ENCODE peak calls at places on chromosomes 7 and 10, in six cellular contexts. T, F, K, M, S and O are unnamed samples.
A peak's percentile ranks its signal among the peaks of the same experiment; 100 is the strongest.

GRCh38 chr10:132399117-132400035 is 2.4 kb downstream of the PWWP2B start:
- DNase-seq in T (no peak), F (no peak), K (no peak), M (no peak), S (peak; percentile 80), O (no peak)

GRCh38 chr7:97460433-97460832 is 271.5 kb upstream of the TAC1 start:
- DNase-seq in T (no peak), F (no peak), K (no peak), M (no peak), S (no peak), O (no peak)

GRCh38 chr10:125707852-125708468 is 11.5 kb upstream of the EDRF1 start:
- DNase-seq in T (no peak), F (no peak), K (peak; percentile 41), M (peak; percentile 54), S (no peak), O (no peak)

GRCh38 chr10:77478248-77478963 is 159.2 kb downstream of the KCNMA1 start:
- DNase-seq in T (no peak), F (peak; percentile 50), K (no peak), M (peak; percentile 92), S (no peak), O (no peak)

GRCh38 chr10:54434782-54435181 is 366.2 kb downstream of the PCDH15 start:
- DNase-seq in T (no peak), F (no peak), K (no peak), M (no peak), S (no peak), O (no peak)

GRCh38 chr7:128860158-128861073 is 2.2 kb upstream of the ATP6V1F start:
- DNase-seq in T (no peak), F (no peak), K (no peak), M (peak; percentile 73), S (no peak), O (no peak)

GRCh38 chr10:61108880-61109279 is 164.9 kb upstream of the RHOBTB1 start:
- DNase-seq in T (no peak), F (no peak), K (no peak), M (no peak), S (no peak), O (no peak)

GRCh38 chr10:18449631-18450030 is 201.8 kb downstream of the NSUN6 start:
- DNase-seq in T (no peak), F (no peak), K (no peak), M (no peak), S (no peak), O (no peak)

GRCh38 chr7:116801092-116801710 is 61.2 kb upstream of the CAPZA2 start:
- DNase-seq in T (no peak), F (no peak), K (peak; percentile 37), M (peak; percentile 89), S (no peak), O (no peak)

GRCh38 chr7:44282601-44283171 is 42.7 kb downstream of the CAMK2B start:
- DNase-seq in T (no peak), F (no peak), K (no peak), M (no peak), S (peak; percentile 3), O (peak; percentile 34)

GRCh38 chr10:52343439-52343838 is 29.4 kb downstream of the DKK1 start:
- DNase-seq in T (no peak), F (no peak), K (no peak), M (no peak), S (no peak), O (no peak)

GRCh38 chr7:103752995-103753394 is 236.5 kb downstream of the RELN start:
- DNase-seq in T (no peak), F (no peak), K (peak; percentile 8), M (peak; percentile 19), S (no peak), O (no peak)

GRCh38 chr10:103546401-103546800 is 52.9 kb downstream of the NEURL1 start:
- DNase-seq in T (no peak), F (no peak), K (no peak), M (no peak), S (no peak), O (peak; percentile 21)

GRCh38 chr7:136039577-136040345 is 62.6 kb upstream of the MTPN start:
- DNase-seq in T (no peak), F (no peak), K (no peak), M (no peak), S (no peak), O (no peak)

GRCh38 chr10:79347894-79348639 is 798 bp downstream of the PPIF start:
- DNase-seq in T (peak; percentile 68), F (no peak), K (peak; percentile 76), M (peak; percentile 83), S (peak; percentile 86), O (no peak)

GRCh38 chr10:43287056-43288007 is 20.5 kb upstream of the RASGEF1A start:
- DNase-seq in T (no peak), F (peak; percentile 90), K (no peak), M (peak; percentile 18), S (peak; percentile 65), O (no peak)

GRCh38 chr7:51731086-51731485 is 414.5 kb upstream of the COBL start:
- DNase-seq in T (no peak), F (no peak), K (no peak), M (no peak), S (no peak), O (no peak)

GRCh38 chr7:157008206-157009169 is 2.0 kb downstream of the MNX1 start:
- DNase-seq in T (no peak), F (no peak), K (no peak), M (no peak), S (no peak), O (no peak)
- H3K4me1 ChIP-seq in T (peaks cover 14% of the 10 kb centered on the region), F (peaks cover 15% of the 10 kb centered on the region), K (peaks cover 30% of the 10 kb centered on the region), M (no peaks in the 10 kb centered on the region), S (peaks cover 64% of the 10 kb centered on the region), O (peaks cover 3% of the 10 kb centered on the region)

GRCh38 chr7:151057038-151057736 is 510 bp downstream of the CDK5 start:
- DNase-seq in T (no peak), F (no peak), K (no peak), M (no peak), S (no peak), O (no peak)
- H3K4me1 ChIP-seq in T (peaks cover 41% of the 10 kb centered on the region), F (peaks cover 32% of the 10 kb centered on the region), K (peaks cover 32% of the 10 kb centered on the region), M (peaks cover 31% of the 10 kb centered on the region), S (peaks cover 42% of the 10 kb centered on the region), O (peaks cover 34% of the 10 kb centered on the region)

GRCh38 chr7:98573816-98574215 is 43.3 kb upstream of the NPTX2 start:
- DNase-seq in T (no peak), F (no peak), K (no peak), M (no peak), S (no peak), O (no peak)

GRCh38 chr7:98569606-98570337 is 47.3 kb upstream of the NPTX2 start:
- DNase-seq in T (no peak), F (no peak), K (no peak), M (no peak), S (peak; percentile 9), O (no peak)

GRCh38 chr7:98571986-98572385 is 45.1 kb upstream of the NPTX2 start:
- DNase-seq in T (no peak), F (no peak), K (no peak), M (no peak), S (no peak), O (no peak)

GRCh38 chr7:98568891-98569290 is 48.2 kb upstream of the NPTX2 start:
- DNase-seq in T (no peak), F (no peak), K (no peak), M (no peak), S (no peak), O (no peak)

DNA sequence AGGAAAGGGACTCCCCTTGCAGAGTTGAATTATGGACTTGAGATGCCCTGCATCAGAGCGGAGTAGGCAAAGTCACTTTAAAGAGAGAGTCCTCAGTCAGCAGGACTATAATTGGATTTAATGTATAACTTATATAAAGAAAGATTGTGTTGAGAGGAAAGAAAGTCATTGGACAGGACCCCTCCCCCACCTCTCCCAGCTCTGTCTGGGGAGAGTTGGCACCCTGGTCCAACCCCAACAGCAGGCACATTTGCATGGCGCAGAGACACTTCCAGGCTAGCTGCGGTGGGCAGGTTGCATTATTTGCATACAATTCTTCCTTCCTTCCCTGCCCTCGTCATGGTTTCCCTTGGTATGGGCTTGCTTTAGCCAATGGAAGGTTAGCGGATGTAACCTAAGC is 46.1 kb upstream of the NPTX2 start:
- DNase-seq in T (no peak), F (no peak), K (no peak), M (no peak), S (no peak), O (no peak)
- H3K4me1 ChIP-seq in T (no peaks in the 10 kb centered on the region), F (no peaks in the 10 kb centered on the region), K (no peaks in the 10 kb centered on the region), M (no peaks in the 10 kb centered on the region), S (no peaks in the 10 kb centered on the region), O (no peaks in the 10 kb centered on the region)

DNA sequence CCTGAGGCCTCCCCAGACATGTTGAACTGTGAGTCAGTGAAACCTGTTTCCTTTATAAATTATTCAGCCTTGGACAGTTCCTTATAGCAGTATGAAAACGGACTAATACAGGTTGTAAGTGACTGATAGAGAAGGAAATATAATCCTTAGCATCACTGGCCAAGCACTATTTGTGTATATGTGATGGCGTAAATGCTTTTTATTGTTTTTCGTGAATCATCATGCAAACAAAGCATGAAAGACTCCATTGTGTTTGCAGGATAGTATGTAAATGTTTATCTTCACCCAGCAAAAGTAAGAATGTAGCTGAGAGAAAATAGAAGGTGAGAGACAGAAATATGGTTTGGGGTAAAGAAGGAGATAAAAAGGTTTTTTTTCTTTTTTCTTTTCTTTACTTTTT is 92.5 kb upstream of the LRGUK start:
- DNase-seq in T (no peak), F (peak; percentile 43), K (no peak), M (no peak), S (no peak), O (no peak)
- H3K4me1 ChIP-seq in T (no peaks in the 10 kb centered on the region), F (no peaks in the 10 kb centered on the region), K (no peaks in the 10 kb centered on the region), M (no peaks in the 10 kb centered on the region), S (no peaks in the 10 kb centered on the region), O (no peaks in the 10 kb centered on the region)

GRCh38 chr10:100506596-100507356 is 12.9 kb downstream of the SEC31B start:
- DNase-seq in T (no peak), F (no peak), K (no peak), M (peak; percentile 90), S (no peak), O (no peak)

GRCh38 chr10:100508691-100509150 is 10.9 kb downstream of the SEC31B start:
- DNase-seq in T (no peak), F (no peak), K (peak; percentile 70), M (peak; percentile 67), S (no peak), O (no peak)

GRCh38 chr10:100507357-100507732 is 12.3 kb downstream of the SEC31B start:
- DNase-seq in T (no peak), F (no peak), K (no peak), M (no peak), S (no peak), O (no peak)

GRCh38 chr10:100510533-100511308 is 8.9 kb downstream of the SEC31B start:
- DNase-seq in T (peak; percentile 48), F (no peak), K (no peak), M (no peak), S (no peak), O (no peak)

GRCh38 chr10:100509241-100509640 is 10.4 kb downstream of the SEC31B start:
- DNase-seq in T (no peak), F (no peak), K (no peak), M (no peak), S (no peak), O (no peak)
- H3K4me1 ChIP-seq in T (peaks cover 50% of the 10 kb centered on the region), F (no peaks in the 10 kb centered on the region), K (peaks cover 6% of the 10 kb centered on the region), M (peaks cover 19% of the 10 kb centered on the region), S (no peaks in the 10 kb centered on the region), O (no peaks in the 10 kb centered on the region)

DNA sequence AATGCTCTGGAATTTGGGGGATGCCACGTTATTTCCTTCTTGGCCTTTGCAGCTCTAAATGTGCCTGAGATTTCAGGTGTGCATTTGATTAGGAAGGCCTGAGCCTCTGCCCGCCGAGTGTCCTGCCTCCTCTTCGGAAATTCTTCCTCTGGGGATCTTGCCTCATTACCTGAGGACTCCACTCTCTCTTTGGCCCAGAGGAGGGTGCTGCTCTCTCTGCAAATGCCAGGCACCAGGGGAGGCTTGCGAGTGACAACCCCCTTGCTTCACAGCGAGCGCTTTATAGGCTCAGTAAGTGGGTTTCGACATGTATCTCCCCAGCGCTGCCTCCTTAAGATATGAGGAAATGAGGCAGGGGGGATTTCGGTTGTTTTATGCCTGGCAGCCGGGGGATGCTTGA is 423.9 kb downstream of the GLRX3 start:
- DNase-seq in T (no peak), F (no peak), K (no peak), M (no peak), S (no peak), O (no peak)
- H3K4me1 ChIP-seq in T (no peaks in the 10 kb centered on the region), F (no peaks in the 10 kb centered on the region), K (no peaks in the 10 kb centered on the region), M (no peaks in the 10 kb centered on the region), S (no peaks in the 10 kb centered on the region), O (no peaks in the 10 kb centered on the region)